ENCODE peak calls at places on chromosome 7, in four cellular contexts. One of them, this sample, is unnamed.

GRCh38 chr7:2821842-2822507 is 22.1 kb downstream of the GNA12 start:
- DNase-seq in neural crest cell: no peak
- DNase-seq in hepatocyte: no peak
- DNase-seq in RWPE1: peak; percentile 90
- DNase-seq in this sample: peak; percentile 24

GRCh38 chr7:69504733-69505132 is 93.5 kb upstream of the AUTS2 start:
- DNase-seq in neural crest cell: no peak
- DNase-seq in RWPE1: no peak
- DNase-seq in hepatocyte: no peak
- DNase-seq in this sample: no peak

GRCh38 chr7:86939197-86939814 is 120.1 kb downstream of the ELAPOR2 start:
- DNase-seq in hepatocyte: peak; percentile 74
- DNase-seq in RWPE1: peak; percentile 28
- DNase-seq in neural crest cell: peak; percentile 62
- DNase-seq in this sample: peak; percentile 55

GRCh38 chr7:27189560-27190283 is 4.7 kb upstream of the HOXA11 start:
- DNase-seq in RWPE1: no peak
- DNase-seq in hepatocyte: no peak
- DNase-seq in neural crest cell: no peak
- DNase-seq in this sample: no peak

GRCh38 chr7:37971491-37971890 is 51.1 kb downstream of the EPDR1 start:
- DNase-seq in hepatocyte: no peak
- DNase-seq in RWPE1: no peak
- DNase-seq in neural crest cell: no peak
- DNase-seq in this sample: no peak

GRCh38 chr7:101824440-101824839 is 7.0 kb downstream of the CUX1 start:
- DNase-seq in RWPE1: no peak
- DNase-seq in hepatocyte: no peak
- DNase-seq in neural crest cell: no peak
- DNase-seq in this sample: no peak

GRCh38 chr7:343227-343822 is 53.4 kb downstream of the FOXL3 start:
- DNase-seq in neural crest cell: no peak
- DNase-seq in hepatocyte: peak; percentile 79
- DNase-seq in RWPE1: no peak
- DNase-seq in this sample: no peak

GRCh38 chr7:93117852-93118530 is at the start of gene SAMD9:
- DNase-seq in neural crest cell: no peak
- DNase-seq in RWPE1: peak; percentile 88
- DNase-seq in hepatocyte: peak; percentile 48
- DNase-seq in this sample: peak; percentile 70

GRCh38 chr7:151448261-151449252 is 8.6 kb upstream of the CRYGN start:
- DNase-seq in hepatocyte: peak; percentile 82
- DNase-seq in neural crest cell: peak; percentile 80
- DNase-seq in RWPE1: peak; percentile 56
- DNase-seq in this sample: peak; percentile 81

GRCh38 chr7:85186083-85186520 is 754 bp downstream of the SEMA3D start:
- DNase-seq in neural crest cell: peak; percentile 43
- DNase-seq in hepatocyte: peak; percentile 78
- DNase-seq in RWPE1: peak; percentile 13
- DNase-seq in this sample: peak; percentile 18

GRCh38 chr7:140333209-140333608 is 65.1 kb downstream of the SLC37A3 start:
- DNase-seq in neural crest cell: no peak
- DNase-seq in RWPE1: no peak
- DNase-seq in hepatocyte: no peak
- DNase-seq in this sample: no peak

GRCh38 chr7:119232091-119232490 is 1007.6 kb downstream of the ANKRD7 start:
- DNase-seq in neural crest cell: no peak
- DNase-seq in hepatocyte: no peak
- DNase-seq in RWPE1: no peak
- DNase-seq in this sample: no peak

GRCh38 chr7:158650821-158651225 is 53.8 kb downstream of the NCAPG2 start:
- DNase-seq in hepatocyte: no peak
- DNase-seq in RWPE1: peak; percentile 8
- DNase-seq in neural crest cell: no peak
- DNase-seq in this sample: no peak

GRCh38 chr7:107644704-107645083 is 15.9 kb upstream of the SLC26A4 start:
- DNase-seq in RWPE1: no peak
- DNase-seq in hepatocyte: no peak
- DNase-seq in neural crest cell: no peak
- DNase-seq in this sample: no peak

GRCh38 chr7:130324270-130324669 is 20.3 kb upstream of the CPA5 start:
- DNase-seq in RWPE1: no peak
- DNase-seq in hepatocyte: no peak
- DNase-seq in neural crest cell: no peak
- DNase-seq in this sample: no peak